ENCODE peak calls at places on chromosome 1, in eight cellular contexts. Y is neural crest cell; B is activated CD4-positive, alpha-beta T cell treated with anti-CD3 and anti-CD28 coated beads, Interleukin-2, amount 50 U/mL, for 1 hour; P is SW480; M is endothelial cell; I is caudate nucleus; F is fibroblast of the aortic adventitia; V is OCI-M1. A is an unnamed sample.

GRCh38 chr1:216416488-216416887 is 6.8 kb downstream of the USH2A start:
- DNase-seq in Y (no peak), B (no peak), I (no peak), V (no peak), P (no peak), M (no peak), F (no peak), A (no peak)

GRCh38 chr1:185157599-185158469 is 867 bp downstream of the SWT1 start:
- DNase-seq in F (peak; percentile 17), P (peak; percentile 18), V (peak; percentile 59), Y (no peak), I (no peak), M (no peak), B (no peak), A (no peak)

GRCh38 chr1:111234866-111235265 is 7.4 kb downstream of the CHI3L2 start:
- DNase-seq in I (no peak), V (no peak), F (peak; percentile 51), M (no peak), Y (no peak), P (no peak), B (no peak), A (no peak)

GRCh38 chr1:23521588-23521987 is 9.4 kb downstream of the E2F2 start:
- DNase-seq in V (no peak), B (no peak), I (no peak), F (no peak), Y (no peak), M (no peak), P (no peak), A (no peak)

GRCh38 chr1:66351474-66351873 is 182.5 kb upstream of the SGIP1 start:
- DNase-seq in P (no peak), V (no peak), Y (no peak), B (no peak), M (no peak), F (peak; percentile 28), I (no peak), A (no peak)

GRCh38 chr1:6634278-6635052 is 9.8 kb downstream of the THAP3 start:
- DNase-seq in M (peak; percentile 56), V (peak; percentile 25), B (peak; percentile 43), I (no peak), Y (peak; percentile 42), P (peak; percentile 55), F (peak; percentile 25), A (peak; percentile 48)

GRCh38 chr1:20100632-20101355 is 18.5 kb downstream of the PLA2G2D start:
- DNase-seq in F (peak; percentile 75), V (peak; percentile 65), Y (peak; percentile 45), M (peak; percentile 54), P (peak; percentile 62), B (peak; percentile 5), I (no peak), A (peak; percentile 42)

GRCh38 chr1:160428655-160429054 is 28.3 kb downstream of the VANGL2 start:
- DNase-seq in V (peak; percentile 90), F (peak; percentile 56), M (peak; percentile 66), P (peak; percentile 50), I (no peak), Y (peak; percentile 27), B (peak; percentile 33), A (peak; percentile 59)

GRCh38 chr1:17538010-17538409 is 1.5 kb upstream of the ARHGEF10L start:
- DNase-seq in M (no peak), F (peak; percentile 42), I (no peak), V (no peak), Y (no peak), P (no peak), B (no peak), A (no peak)

GRCh38 chr1:38451541-38451993 is 405.0 kb upstream of the POU3F1 start:
- DNase-seq in M (no peak), P (peak; percentile 16), B (no peak), Y (no peak), F (no peak), V (peak; percentile 1), I (no peak), A (no peak)

GRCh38 chr1:56080123-56080522 is 499.2 kb downstream of the PLPP3 start:
- DNase-seq in I (no peak), M (no peak), Y (no peak), B (no peak), V (no peak), P (peak; percentile 4), F (no peak), A (no peak)

GRCh38 chr1:222928212-222928611 is 113.4 kb downstream of the DISP1 start:
- DNase-seq in B (no peak), M (peak; percentile 69), I (no peak), F (peak; percentile 22), P (no peak), Y (peak; percentile 44), V (peak; percentile 26), A (peak; percentile 51)

GRCh38 chr1:218945050-218945449 is 228.6 kb upstream of the LYPLAL1 start:
- DNase-seq in I (no peak), F (peak; percentile 83), P (no peak), V (no peak), M (no peak), Y (no peak), B (no peak), A (no peak)

GRCh38 chr1:83545450-83545849 is 453.5 kb downstream of the TTLL7 start:
- DNase-seq in B (no peak), Y (no peak), P (peak; percentile 2), I (no peak), M (peak; percentile 11), F (no peak), V (no peak), A (no peak)

GRCh38 chr1:43381609-43382008 is 8.0 kb downstream of the MED8 start:
- DNase-seq in F (no peak), B (no peak), I (no peak), P (no peak), Y (no peak), V (peak; percentile 54), M (no peak), A (no peak)

GRCh38 chr1:188364927-188365449 is 1536.2 kb downstream of the PLA2G4A start:
- DNase-seq in P (no peak), V (peak; percentile 22), Y (no peak), B (no peak), F (no peak), M (no peak), I (no peak), A (no peak)

GRCh38 chr1:110487676-110488075 is 31.3 kb downstream of the KCNA10 start:
- DNase-seq in M (no peak), Y (no peak), P (no peak), I (no peak), V (no peak), F (peak; percentile 40), B (no peak), A (no peak)

GRCh38 chr1:46940307-46940706 is 969 bp downstream of the CYP4A11 start:
- DNase-seq in V (no peak), M (no peak), B (no peak), F (no peak), P (no peak), Y (no peak), I (no peak), A (no peak)

GRCh38 chr1:204885790-204886189 is 15.1 kb downstream of the NFASC start:
- DNase-seq in B (no peak), M (no peak), I (no peak), F (peak; percentile 63), Y (no peak), V (no peak), P (no peak), A (no peak)

GRCh38 chr1:43704838-43705237 is 2.5 kb upstream of the ST3GAL3 start:
- DNase-seq in Y (no peak), V (no peak), B (no peak), F (peak; percentile 71), P (no peak), M (no peak), I (no peak), A (no peak)

GRCh38 chr1:21936366-21937031 is 611 bp downstream of the HSPG2 start:
- DNase-seq in I (no peak), M (no peak), P (no peak), Y (peak; percentile 18), B (no peak), F (no peak), V (no peak), A (no peak)

GRCh38 chr1:46198026-46198826 is at the start of gene POMGNT1:
- DNase-seq in I (peak; percentile 43), M (peak; percentile 72), Y (peak; percentile 55), F (peak; percentile 37), V (peak; percentile 80), P (peak; percentile 58), B (peak; percentile 72), A (peak; percentile 65)

GRCh38 chr1:202967684-202968281 is 726 bp upstream of the CYB5R1 start:
- DNase-seq in F (no peak), I (no peak), P (peak; percentile 26), Y (no peak), V (peak; percentile 76), B (no peak), M (peak; percentile 18), A (no peak)

GRCh38 chr1:25695991-25696330 is 79.4 kb downstream of the MAN1C1 start:
- DNase-seq in V (no peak), P (no peak), B (no peak), Y (no peak), F (peak; percentile 91), I (no peak), M (no peak), A (no peak)

GRCh38 chr1:29531596-29531995 is 295.3 kb downstream of the PTPRU start:
- DNase-seq in V (no peak), B (no peak), P (no peak), I (no peak), Y (no peak), M (no peak), F (no peak), A (no peak)

GRCh38 chr1:53384796-53385195 is 56.9 kb upstream of the LRP8 start:
- DNase-seq in F (no peak), M (no peak), Y (no peak), I (no peak), P (no peak), V (no peak), B (no peak), A (no peak)

GRCh38 chr1:245829861-245830260 is 675.1 kb downstream of the KIF26B start:
- DNase-seq in Y (no peak), M (no peak), F (no peak), I (no peak), B (no peak), P (no peak), V (no peak), A (no peak)

GRCh38 chr1:25640646-25641328 is 24.2 kb downstream of the MAN1C1 start:
- DNase-seq in I (no peak), B (no peak), P (no peak), M (no peak), F (no peak), V (no peak), Y (no peak), A (no peak)

GRCh38 chr1:175887981-175888428 is 144.6 kb upstream of the TNR start:
- DNase-seq in I (peak; percentile 52), V (peak; percentile 60), B (peak; percentile 6), P (peak; percentile 44), M (peak; percentile 72), F (peak; percentile 40), Y (peak; percentile 67), A (peak; percentile 91)

GRCh38 chr1:100415217-100415778 is 63.0 kb downstream of the CDC14A start:
- DNase-seq in Y (no peak), P (no peak), F (no peak), M (no peak), V (no peak), I (no peak), B (no peak), A (peak; percentile 39)

A was measured in T47D.